ENCODE peak calls at places on chromosomes 7 and 10, in eight cellular contexts. One of them, this sample, is unnamed.

GRCh38 chr7:139782932-139783331 is 5.1 kb upstream of the HIPK2 start:
- DNase-seq in ovary: no peak
- DNase-seq in tibial artery: no peak
- DNase-seq in upper lobe of right lung: no peak
- DNase-seq in endodermal cell: no peak
- DNase-seq in breast epithelium: no peak
- DNase-seq in pancreas: no peak
- DNase-seq in small intestine: no peak
- DNase-seq in this sample: no peak

GRCh38 chr7:2862831-2863361 is 18.8 kb upstream of the GNA12 start:
- DNase-seq in breast epithelium: no peak
- DNase-seq in small intestine: no peak
- DNase-seq in tibial artery: no peak
- DNase-seq in endodermal cell: peak; percentile 72
- DNase-seq in pancreas: no peak
- DNase-seq in upper lobe of right lung: no peak
- DNase-seq in ovary: peak; percentile 54
- DNase-seq in this sample: peak; percentile 92

GRCh38 chr10:125991009-125991788 is 94.8 kb downstream of the FANK1 start:
- DNase-seq in small intestine: no peak
- DNase-seq in pancreas: no peak
- DNase-seq in upper lobe of right lung: no peak
- DNase-seq in ovary: no peak
- DNase-seq in tibial artery: no peak
- DNase-seq in breast epithelium: no peak
- DNase-seq in endodermal cell: no peak
- DNase-seq in this sample: no peak

GRCh38 chr10:32446701-32447406 is 914 bp downstream of the CCDC7 start:
- DNase-seq in pancreas: no peak
- DNase-seq in upper lobe of right lung: no peak
- DNase-seq in endodermal cell: no peak
- DNase-seq in breast epithelium: no peak
- DNase-seq in small intestine: peak; percentile 28
- DNase-seq in tibial artery: no peak
- DNase-seq in ovary: peak; percentile 30
- DNase-seq in this sample: no peak

GRCh38 chr7:46764100-46764941 is 817.6 kb downstream of the TNS3 start:
- DNase-seq in upper lobe of right lung: no peak
- DNase-seq in breast epithelium: no peak
- DNase-seq in tibial artery: peak; percentile 72
- DNase-seq in endodermal cell: no peak
- DNase-seq in pancreas: peak; percentile 33
- DNase-seq in small intestine: peak; percentile 17
- DNase-seq in ovary: no peak
- DNase-seq in this sample: no peak

GRCh38 chr10:77552252-77552651 is 85.4 kb downstream of the KCNMA1 start:
- DNase-seq in upper lobe of right lung: no peak
- DNase-seq in breast epithelium: no peak
- DNase-seq in endodermal cell: no peak
- DNase-seq in ovary: no peak
- DNase-seq in tibial artery: no peak
- DNase-seq in small intestine: no peak
- DNase-seq in pancreas: no peak
- DNase-seq in this sample: no peak

GRCh38 chr7:28075674-28076358 is 104.8 kb downstream of the JAZF1 start:
- DNase-seq in pancreas: no peak
- DNase-seq in tibial artery: no peak
- DNase-seq in ovary: no peak
- DNase-seq in upper lobe of right lung: no peak
- DNase-seq in endodermal cell: no peak
- DNase-seq in small intestine: no peak
- DNase-seq in breast epithelium: no peak
- DNase-seq in this sample: peak; percentile 42

GRCh38 chr10:122062831-122063674 is 74.1 kb downstream of the TACC2 start:
- DNase-seq in breast epithelium: peak; percentile 86
- DNase-seq in endodermal cell: peak; percentile 91
- DNase-seq in ovary: peak; percentile 79
- DNase-seq in upper lobe of right lung: peak; percentile 87
- DNase-seq in tibial artery: peak; percentile 92
- DNase-seq in small intestine: peak; percentile 96
- DNase-seq in pancreas: peak; percentile 87
- DNase-seq in this sample: peak; percentile 49

GRCh38 chr10:74929197-74929596 is 102.8 kb downstream of the KAT6B start:
- DNase-seq in endodermal cell: no peak
- DNase-seq in breast epithelium: no peak
- DNase-seq in ovary: no peak
- DNase-seq in tibial artery: no peak
- DNase-seq in upper lobe of right lung: no peak
- DNase-seq in pancreas: no peak
- DNase-seq in small intestine: peak; percentile 29
- DNase-seq in this sample: no peak

GRCh38 chr10:74058658-74059057 is 60.7 kb downstream of the VCL start:
- DNase-seq in small intestine: peak; percentile 16
- DNase-seq in ovary: no peak
- DNase-seq in breast epithelium: no peak
- DNase-seq in upper lobe of right lung: no peak
- DNase-seq in pancreas: no peak
- DNase-seq in tibial artery: no peak
- DNase-seq in endodermal cell: no peak
- DNase-seq in this sample: peak; percentile 52

GRCh38 chr7:157712666-157713235 is 375.9 kb downstream of the DNAJB6 start:
- DNase-seq in tibial artery: no peak
- DNase-seq in small intestine: no peak
- DNase-seq in pancreas: no peak
- DNase-seq in breast epithelium: no peak
- DNase-seq in endodermal cell: peak; percentile 32
- DNase-seq in ovary: no peak
- DNase-seq in upper lobe of right lung: no peak
- DNase-seq in this sample: no peak

GRCh38 chr10:30980951-30981616 is 50.6 kb downstream of the ZNF438 start:
- DNase-seq in endodermal cell: no peak
- DNase-seq in small intestine: peak; percentile 44
- DNase-seq in pancreas: peak; percentile 67
- DNase-seq in breast epithelium: peak; percentile 25
- DNase-seq in ovary: peak; percentile 27
- DNase-seq in tibial artery: peak; percentile 88
- DNase-seq in upper lobe of right lung: no peak
- DNase-seq in this sample: no peak

GRCh38 chr10:44184633-44185314 is 200.1 kb downstream of the CXCL12 start:
- DNase-seq in breast epithelium: no peak
- DNase-seq in ovary: no peak
- DNase-seq in small intestine: no peak
- DNase-seq in upper lobe of right lung: no peak
- DNase-seq in endodermal cell: peak; percentile 22
- DNase-seq in tibial artery: no peak
- DNase-seq in pancreas: no peak
- DNase-seq in this sample: no peak

GRCh38 chr10:73758704-73759511 is 14.7 kb downstream of the SEC24C start:
- DNase-seq in ovary: no peak
- DNase-seq in tibial artery: no peak
- DNase-seq in endodermal cell: no peak
- DNase-seq in small intestine: no peak
- DNase-seq in upper lobe of right lung: no peak
- DNase-seq in breast epithelium: no peak
- DNase-seq in pancreas: no peak
- DNase-seq in this sample: no peak

GRCh38 chr10:43084812-43085211 is 7.9 kb downstream of the RET start:
- DNase-seq in pancreas: no peak
- DNase-seq in ovary: no peak
- DNase-seq in upper lobe of right lung: no peak
- DNase-seq in endodermal cell: no peak
- DNase-seq in small intestine: no peak
- DNase-seq in breast epithelium: no peak
- DNase-seq in tibial artery: no peak
- DNase-seq in this sample: no peak
- H3K4me3 ChIP-seq in pancreas: no peak overlapping the region
- H3K4me3 ChIP-seq in ovary: no peak overlapping the region
- H3K4me3 ChIP-seq in upper lobe of right lung: no peak overlapping the region
- H3K4me3 ChIP-seq in endodermal cell: no peak overlapping the region
- H3K4me3 ChIP-seq in small intestine: no peak overlapping the region
- H3K4me3 ChIP-seq in breast epithelium: no peak overlapping the region
- H3K4me3 ChIP-seq in tibial artery: no peak overlapping the region
- H3K4me3 ChIP-seq in this sample: no peak overlapping the region

GRCh38 chr7:155206286-155207020 is 91.2 kb upstream of the INSIG1 start:
- DNase-seq in pancreas: peak; percentile 56
- DNase-seq in ovary: no peak
- DNase-seq in endodermal cell: no peak
- DNase-seq in tibial artery: peak; percentile 74
- DNase-seq in upper lobe of right lung: peak; percentile 80
- DNase-seq in small intestine: peak; percentile 38
- DNase-seq in breast epithelium: no peak
- DNase-seq in this sample: peak; percentile 91
- H3K27me3 ChIP-seq in pancreas: no peaks in the 10 kb centered on the region
- H3K27me3 ChIP-seq in ovary: no peaks in the 10 kb centered on the region
- H3K27me3 ChIP-seq in endodermal cell: no peaks in the 10 kb centered on the region
- H3K27me3 ChIP-seq in tibial artery: peaks cover 49% of the 10 kb centered on the region
- H3K27me3 ChIP-seq in upper lobe of right lung: no peaks in the 10 kb centered on the region
- H3K27me3 ChIP-seq in small intestine: no peaks in the 10 kb centered on the region
- H3K27me3 ChIP-seq in breast epithelium: no peaks in the 10 kb centered on the region
- H3K27me3 ChIP-seq in this sample: no peaks in the 10 kb centered on the region

GRCh38 chr7:50507898-50508470 is 57.2 kb downstream of the DDC start:
- DNase-seq in pancreas: no peak
- DNase-seq in endodermal cell: no peak
- DNase-seq in small intestine: no peak
- DNase-seq in tibial artery: no peak
- DNase-seq in upper lobe of right lung: no peak
- DNase-seq in breast epithelium: no peak
- DNase-seq in ovary: no peak
- DNase-seq in this sample: peak; percentile 13
- H3K4me1 ChIP-seq in pancreas: no peaks in the 10 kb centered on the region
- H3K4me1 ChIP-seq in endodermal cell: no peaks in the 10 kb centered on the region
- H3K4me1 ChIP-seq in small intestine: no peaks in the 10 kb centered on the region
- H3K4me1 ChIP-seq in tibial artery: no peaks in the 10 kb centered on the region
- H3K4me1 ChIP-seq in upper lobe of right lung: no peaks in the 10 kb centered on the region
- H3K4me1 ChIP-seq in breast epithelium: no peaks in the 10 kb centered on the region
- H3K4me1 ChIP-seq in ovary: peaks cover 2% of the 10 kb centered on the region
- H3K4me1 ChIP-seq in this sample: no peaks in the 10 kb centered on the region

GRCh38 chr10:100740476-100741341 is 4.7 kb upstream of the PAX2 start:
- DNase-seq in breast epithelium: no peak
- DNase-seq in pancreas: no peak
- DNase-seq in ovary: no peak
- DNase-seq in endodermal cell: peak; percentile 79
- DNase-seq in upper lobe of right lung: no peak
- DNase-seq in small intestine: no peak
- DNase-seq in tibial artery: no peak
- DNase-seq in this sample: no peak
- H3K4me3 ChIP-seq in breast epithelium: no peak overlapping the region
- H3K4me3 ChIP-seq in pancreas: no peak overlapping the region
- H3K4me3 ChIP-seq in ovary: no peak overlapping the region
- H3K4me3 ChIP-seq in endodermal cell: peak overlapping the region; percentile 70
- H3K4me3 ChIP-seq in upper lobe of right lung: no peak overlapping the region
- H3K4me3 ChIP-seq in small intestine: no peak overlapping the region
- H3K4me3 ChIP-seq in tibial artery: no peak overlapping the region
- H3K4me3 ChIP-seq in this sample: no peak overlapping the region

DNA sequence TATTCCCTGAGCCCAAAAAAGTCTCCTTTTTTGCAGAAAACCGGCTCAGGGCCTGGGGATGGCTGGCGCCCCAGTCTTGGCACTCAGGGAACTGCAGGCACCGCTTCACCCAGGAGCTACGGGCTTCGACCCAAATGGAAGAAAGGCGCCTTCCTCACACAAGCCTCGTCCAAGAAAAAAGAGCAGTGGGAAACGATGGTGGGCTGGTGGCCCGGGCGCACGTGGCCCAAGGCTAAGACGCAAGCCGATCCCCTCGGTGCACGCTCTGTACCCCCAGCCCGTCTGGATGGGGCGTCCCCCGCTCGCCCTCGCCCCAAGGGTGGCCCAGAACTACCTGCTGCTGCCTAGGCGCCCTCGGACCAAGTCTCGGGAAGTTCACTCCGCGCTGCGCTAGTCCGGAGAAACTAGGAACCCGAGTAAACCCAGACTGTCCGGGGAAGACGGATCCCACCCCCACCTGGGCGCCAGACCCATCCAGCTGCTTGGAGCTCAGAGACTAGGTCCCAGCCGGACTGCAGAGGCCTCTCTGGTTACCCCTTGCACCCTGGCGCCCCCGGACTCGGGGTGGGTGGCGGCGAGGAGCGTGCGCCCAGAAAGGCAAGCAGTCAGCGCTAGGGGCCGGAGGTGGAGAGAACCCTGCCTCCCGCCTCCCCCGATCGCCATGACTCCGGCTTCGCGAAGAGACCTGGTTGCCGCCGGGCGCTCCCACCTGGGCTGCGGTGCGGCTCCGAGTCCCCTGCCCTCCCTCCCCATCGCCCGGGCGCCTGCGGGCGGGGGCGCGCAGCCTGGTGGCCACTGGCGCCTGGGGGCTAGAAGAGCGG is 76.4 kb downstream of the CALN1 start:
- DNase-seq in pancreas: no peak
- DNase-seq in tibial artery: no peak
- DNase-seq in breast epithelium: no peak
- DNase-seq in ovary: no peak
- DNase-seq in upper lobe of right lung: no peak
- DNase-seq in small intestine: no peak
- DNase-seq in endodermal cell: peak; percentile 89
- DNase-seq in this sample: peak; percentile 22
- H3K27me3 ChIP-seq in pancreas: no peaks in the 10 kb centered on the region
- H3K27me3 ChIP-seq in tibial artery: peaks cover 38% of the 10 kb centered on the region
- H3K27me3 ChIP-seq in breast epithelium: peaks cover 48% of the 10 kb centered on the region
- H3K27me3 ChIP-seq in ovary: no peaks in the 10 kb centered on the region
- H3K27me3 ChIP-seq in upper lobe of right lung: peaks cover 43% of the 10 kb centered on the region
- H3K27me3 ChIP-seq in small intestine: peaks cover 6% of the 10 kb centered on the region
- H3K27me3 ChIP-seq in endodermal cell: peaks cover 24% of the 10 kb centered on the region
- H3K27me3 ChIP-seq in this sample: peaks cover 46% of the 10 kb centered on the region

DNA sequence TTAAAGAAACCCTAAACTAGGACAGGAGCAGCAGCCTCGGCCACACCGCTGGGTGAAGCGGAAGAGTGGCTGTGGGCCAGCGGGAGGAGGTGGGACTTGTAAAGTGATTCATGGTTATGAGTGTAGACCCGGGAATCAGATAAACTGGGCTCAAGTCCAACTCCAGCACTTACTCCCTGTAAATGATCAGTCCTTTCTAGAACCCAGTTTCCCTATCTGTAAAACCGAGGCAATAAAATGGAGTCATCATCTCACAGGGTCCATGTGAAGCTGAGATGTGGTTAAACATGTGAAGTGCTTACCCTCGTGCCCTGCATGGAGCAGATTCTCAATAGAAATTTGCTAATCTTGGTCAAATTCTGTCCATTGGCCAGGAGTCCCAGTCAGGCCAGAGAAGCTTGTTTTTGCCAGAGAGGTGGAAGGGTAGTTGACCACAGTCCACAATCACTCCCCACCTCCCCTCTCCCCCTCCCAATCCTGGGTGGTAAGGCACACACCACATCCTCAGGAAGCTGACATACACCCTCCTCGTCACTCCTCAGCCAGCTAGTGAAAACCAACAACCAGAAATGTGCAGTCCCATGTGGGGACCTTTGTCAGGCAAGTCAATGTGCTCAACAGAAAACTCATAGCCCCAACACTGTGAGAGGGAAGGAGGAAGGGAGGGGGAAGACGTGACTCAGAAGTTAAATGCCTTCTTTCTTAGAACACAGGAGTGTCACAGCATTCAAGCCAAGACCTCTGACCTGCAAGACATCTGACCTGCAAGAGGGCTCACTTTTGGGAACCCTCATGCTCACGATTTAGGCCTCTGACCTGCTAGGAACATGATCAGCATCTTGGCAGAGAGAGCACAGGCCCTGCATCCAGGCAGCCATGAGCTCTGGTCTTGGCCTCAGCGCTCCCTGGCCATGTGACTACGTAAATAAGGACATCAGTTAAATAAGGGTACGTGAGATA is 145.1 kb downstream of the PLXNA4 start:
- DNase-seq in breast epithelium: no peak
- DNase-seq in upper lobe of right lung: no peak
- DNase-seq in small intestine: peak; percentile 97
- DNase-seq in pancreas: peak; percentile 28
- DNase-seq in endodermal cell: no peak
- DNase-seq in tibial artery: no peak
- DNase-seq in ovary: no peak
- DNase-seq in this sample: no peak
- H3K4me1 ChIP-seq in breast epithelium: no peaks in the 10 kb centered on the region
- H3K4me1 ChIP-seq in upper lobe of right lung: peaks cover 7% of the 10 kb centered on the region
- H3K4me1 ChIP-seq in small intestine: peaks cover 13% of the 10 kb centered on the region
- H3K4me1 ChIP-seq in pancreas: no peaks in the 10 kb centered on the region
- H3K4me1 ChIP-seq in endodermal cell: peaks cover 16% of the 10 kb centered on the region
- H3K4me1 ChIP-seq in tibial artery: no peaks in the 10 kb centered on the region
- H3K4me1 ChIP-seq in ovary: peaks cover 2% of the 10 kb centered on the region
- H3K4me1 ChIP-seq in this sample: peaks cover 9% of the 10 kb centered on the region

This sample was measured in cardiac muscle cell.